ENCODE peak calls at places on chromosomes 7 and 10, in ten cellular contexts. U, E, Y, T, W, X, G, H, D and I are unnamed samples.

GRCh38 chr7:102819151-102819550 is 70.4 kb downstream of the FAM185A start:
- DNase-seq in Y (no peak), T (no peak), W (no peak), G (no peak), E (no peak), U (no peak), X (no peak), D (no peak), H (no peak), I (no peak)

GRCh38 chr7:127692200-127692599 is 40.2 kb downstream of the SND1 start:
- DNase-seq in G (no peak), W (no peak), U (no peak), E (no peak), T (no peak), D (no peak), Y (no peak), H (no peak), X (peak), I (no peak)

GRCh38 chr10:99905971-99906370 is 103.8 kb downstream of the DNMBP start:
- DNase-seq in X (no peak), U (no peak), H (no peak), T (no peak), D (no peak), G (no peak), W (no peak), Y (no peak), E (no peak), I (no peak)

GRCh38 chr7:141731476-141732149 is 6.5 kb upstream of the SSBP1 start:
- DNase-seq in H (no peak), Y (no peak), W (no peak), E (peak), D (no peak), G (no peak), U (no peak), X (no peak), T (no peak), I (no peak)

GRCh38 chr7:123271856-123272255 is 72.1 kb upstream of the SLC13A1 start:
- DNase-seq in H (no peak), W (no peak), Y (no peak), E (no peak), G (no peak), X (no peak), T (no peak), D (no peak), U (no peak), I (no peak)

GRCh38 chr7:137606061-137606674 is 240.6 kb downstream of the DGKI start:
- DNase-seq in Y (peak), G (no peak), E (peak), X (peak), W (no peak), T (peak), D (no peak), U (no peak), H (peak), I (no peak)

GRCh38 chr10:63542835-63543575 is 21.8 kb downstream of the REEP3 start:
- DNase-seq in G (no peak), T (peak), W (no peak), U (no peak), H (peak), Y (no peak), E (peak), X (peak), D (no peak), I (peak)

GRCh38 chr10:124433461-124433860 is 14.7 kb upstream of the OAT start:
- DNase-seq in T (no peak), G (no peak), X (no peak), H (no peak), D (no peak), W (no peak), Y (no peak), U (no peak), E (no peak), I (no peak)

GRCh38 chr7:13262929-13263530 is 575.6 kb downstream of the ARL4A start:
- DNase-seq in H (peak), E (peak), T (peak), W (no peak), U (no peak), Y (peak), D (no peak), G (no peak), X (peak), I (no peak)

GRCh38 chr10:44668336-44668735 is 242.8 kb upstream of the TMEM72 start:
- DNase-seq in D (no peak), T (no peak), E (no peak), Y (no peak), U (no peak), X (no peak), G (no peak), W (no peak), H (no peak), I (no peak)

GRCh38 chr7:128781126-128781525 is 5.5 kb upstream of the OPN1SW start:
- DNase-seq in H (peak), D (no peak), E (peak), X (no peak), W (no peak), G (no peak), U (no peak), Y (no peak), T (peak), I (no peak)

GRCh38 chr7:112938895-112939588 is 147.6 kb downstream of the GPR85 start:
- DNase-seq in X (no peak), W (peak), D (peak), T (peak), Y (peak), E (peak), G (no peak), H (peak), U (peak), I (peak)

GRCh38 chr10:44619521-44619920 is 234.6 kb upstream of the CXCL12 start:
- DNase-seq in E (no peak), Y (no peak), G (no peak), X (no peak), U (no peak), H (no peak), W (no peak), T (no peak), D (no peak), I (no peak)

GRCh38 chr7:50362712-50363282 is 58.3 kb downstream of the IKZF1 start:
- DNase-seq in E (no peak), W (peak), U (no peak), D (no peak), G (no peak), H (no peak), T (no peak), Y (no peak), X (no peak), I (no peak)

GRCh38 chr10:35912615-35913170 is 270.6 kb upstream of the FZD8 start:
- DNase-seq in T (peak), W (no peak), X (no peak), D (no peak), H (peak), U (no peak), Y (no peak), E (peak), G (no peak), I (no peak)

GRCh38 chr10:130301026-130301892 is 165.1 kb downstream of the GLRX3 start:
- DNase-seq in T (peak), Y (no peak), G (peak), H (peak), U (peak), X (no peak), D (no peak), E (peak), W (no peak), I (no peak)

GRCh38 chr7:41182782-41183181 is 520.1 kb downstream of the INHBA start:
- DNase-seq in Y (no peak), X (no peak), W (no peak), T (no peak), E (no peak), G (no peak), D (no peak), U (no peak), H (no peak), I (no peak)

GRCh38 chr10:96614515-96614914 is 27.7 kb upstream of the TM9SF3 start:
- DNase-seq in U (no peak), T (peak), D (no peak), X (no peak), Y (peak), W (no peak), H (peak), G (no peak), E (peak), I (peak)

GRCh38 chr10:68800196-68800595 is 27.1 kb upstream of the STOX1 start:
- DNase-seq in H (no peak), X (no peak), D (no peak), G (no peak), T (no peak), W (no peak), Y (no peak), U (no peak), E (no peak), I (no peak)

GRCh38 chr7:151020231-151020630 is 4.1 kb downstream of the ATG9B start:
- DNase-seq in H (no peak), Y (no peak), U (no peak), E (no peak), D (no peak), X (no peak), G (no peak), W (no peak), T (no peak), I (no peak)

GRCh38 chr10:94035982-94036663 is 42.4 kb downstream of the PLCE1 start:
- DNase-seq in U (no peak), D (no peak), T (peak), X (no peak), W (no peak), H (no peak), E (no peak), Y (no peak), G (no peak), I (no peak)

GRCh38 chr7:152462995-152463713 is 27.4 kb upstream of the KMT2C start:
- DNase-seq in D (peak), E (peak), Y (no peak), W (no peak), U (no peak), T (peak), H (peak), G (no peak), X (no peak), I (no peak)

GRCh38 chr7:113199841-113200240 is 81.5 kb upstream of the SMIM30 start:
- DNase-seq in U (no peak), H (peak), E (peak), G (no peak), D (no peak), T (peak), Y (no peak), X (no peak), W (no peak), I (no peak)

GRCh38 chr10:129971381-129972144 is 7.5 kb upstream of the EBF3 start:
- DNase-seq in T (peak), D (peak), H (no peak), X (peak), W (no peak), Y (peak), E (peak), G (no peak), U (peak), I (peak)

GRCh38 chr10:111756541-111757061 is 427.0 kb downstream of the GPAM start:
- DNase-seq in H (peak), W (no peak), E (peak), U (peak), G (no peak), T (peak), D (peak), Y (peak), X (peak), I (peak)

GRCh38 chr10:114708717-114709352 is 50.8 kb upstream of the ABLIM1 start:
- DNase-seq in X (no peak), H (peak), Y (peak), T (peak), W (no peak), D (no peak), G (no peak), U (no peak), E (peak), I (no peak)

GRCh38 chr10:14658331-14659122 is 116.2 kb downstream of the FAM107B start:
- DNase-seq in G (no peak), D (no peak), T (peak), X (peak), W (no peak), E (peak), U (no peak), Y (no peak), H (peak), I (no peak)

GRCh38 chr10:122338609-122339441 is 35.7 kb upstream of the PLEKHA1 start:
- DNase-seq in G (no peak), W (no peak), H (no peak), U (no peak), D (no peak), Y (no peak), E (no peak), X (no peak), T (no peak), I (no peak)

GRCh38 chr10:119348516-119349240 is 141.3 kb downstream of the GRK5 start:
- DNase-seq in G (no peak), E (peak), D (no peak), W (no peak), H (peak), U (no peak), T (peak), X (no peak), Y (no peak), I (no peak)

GRCh38 chr10:125124907-125125306 is 35.5 kb downstream of the CTBP2 start:
- DNase-seq in Y (no peak), D (no peak), H (no peak), U (no peak), G (no peak), T (peak), W (no peak), E (peak), X (no peak), I (no peak)

GRCh38 chr10:26571655-26572054 is 125.8 kb upstream of the PDSS1 start:
- DNase-seq in W (no peak), Y (peak), D (no peak), E (no peak), H (no peak), U (no peak), G (no peak), T (no peak), X (peak), I (no peak)

GRCh38 chr7:70696139-70696782 is 435.7 kb upstream of the GALNT17 start:
- DNase-seq in H (peak), G (no peak), Y (no peak), X (peak), T (peak), D (no peak), W (no peak), E (peak), U (no peak), I (no peak)

GRCh38 chr7:70694357-70694908 is 437.5 kb upstream of the GALNT17 start:
- DNase-seq in U (peak), Y (no peak), G (no peak), T (peak), X (peak), D (peak), H (peak), W (no peak), E (peak), I (peak)

GRCh38 chr7:70694909-70695803 is 436.8 kb upstream of the GALNT17 start:
- DNase-seq in X (peak), U (no peak), G (no peak), W (no peak), Y (no peak), D (peak), E (peak), T (peak), H (peak), I (peak)

GRCh38 chr7:70693690-70694356 is 438.1 kb upstream of the GALNT17 start:
- DNase-seq in H (peak), U (peak), T (peak), W (no peak), X (peak), E (peak), D (peak), G (no peak), Y (no peak), I (peak)

GRCh38 chr7:70695804-70696104 is 436.2 kb upstream of the GALNT17 start:
- DNase-seq in U (no peak), X (peak), E (peak), Y (no peak), G (no peak), D (no peak), H (peak), T (peak), W (no peak), I (no peak)
- H3K4me3 ChIP-seq in U (peak), X (peak), E (peak), Y (no peak), G (peak), D (peak), H (peak), T (peak), W (peak), I (peak)

DNA sequence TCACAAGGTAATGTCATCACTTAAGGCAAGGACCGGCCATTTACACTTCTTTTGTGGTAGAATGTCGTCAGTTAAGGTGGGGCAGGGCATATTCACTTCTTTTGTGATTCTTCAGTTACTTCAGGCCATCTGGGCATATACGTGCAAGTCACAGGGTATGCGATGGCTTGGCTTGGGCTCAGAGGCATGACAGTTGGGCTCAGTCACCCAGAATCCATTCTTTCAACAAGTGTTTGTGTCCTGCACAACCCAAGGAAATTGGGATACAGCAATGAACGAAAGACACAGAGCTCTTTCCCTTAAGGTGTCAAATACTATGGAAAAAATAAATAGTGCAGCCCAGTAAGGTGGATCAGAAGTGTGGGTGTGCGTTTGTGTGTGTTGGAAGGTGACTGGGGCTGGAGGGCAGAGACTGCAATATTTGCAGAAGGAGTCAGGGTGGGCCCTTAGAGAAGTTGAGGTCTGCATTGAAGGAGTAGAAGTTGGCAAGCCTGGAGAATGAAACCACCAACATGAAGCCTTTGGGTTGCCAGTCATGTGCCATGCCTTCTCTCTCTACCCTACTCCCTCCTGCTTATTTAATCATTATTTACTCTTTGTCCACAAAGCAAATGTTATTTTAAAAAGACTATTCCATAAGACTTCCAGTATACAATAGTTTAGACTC is 222.8 kb upstream of the PRKCQ start:
- DNase-seq in U (no peak), W (no peak), X (no peak), T (no peak), E (no peak), H (no peak), D (no peak), G (no peak), Y (no peak), I (no peak)
- H3K4me3 ChIP-seq in U (no peak), W (no peak), X (no peak), T (no peak), E (no peak), H (no peak), D (no peak), G (no peak), Y (no peak), I (no peak)

GRCh38 chr7:156608176-156608478 is 32.4 kb upstream of the RNF32 start:
- DNase-seq in E (no peak), W (no peak), Y (no peak), T (no peak), H (no peak), D (no peak), G (no peak), U (no peak), X (no peak), I (no peak)
- H3K4me3 ChIP-seq in E (peak), W (peak), Y (no peak), T (peak), H (peak), D (no peak), G (peak), U (peak), X (no peak), I (peak)

GRCh38 chr10:1141261-1141660 is 85.1 kb downstream of the WDR37 start:
- DNase-seq in D (no peak), E (no peak), T (no peak), G (no peak), H (no peak), Y (no peak), X (no peak), U (no peak), W (no peak), I (no peak)
- H3K4me3 ChIP-seq in D (no peak), E (no peak), T (no peak), G (no peak), H (no peak), Y (no peak), X (no peak), U (no peak), W (no peak), I (no peak)

DNA sequence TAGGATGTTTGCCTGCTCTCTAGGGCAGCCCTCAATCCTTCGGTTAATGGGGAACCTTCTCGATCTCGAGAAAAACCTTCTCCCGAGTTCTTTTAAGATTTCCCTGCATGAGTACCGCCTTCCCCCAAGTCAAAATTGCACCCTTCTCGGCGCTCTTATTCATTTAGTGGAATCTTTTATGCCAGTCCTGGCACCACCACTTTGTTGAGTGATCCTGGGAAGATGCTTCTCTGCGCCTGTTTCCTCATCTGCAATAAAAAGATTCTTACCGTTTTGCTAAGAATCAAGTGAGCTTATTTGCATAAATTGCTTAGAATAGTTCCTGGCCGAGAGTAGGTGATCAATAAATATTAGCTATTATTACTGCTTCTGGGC is 697 bp downstream of the ARPC1A start:
- DNase-seq in W (no peak), G (no peak), X (no peak), U (no peak), T (no peak), H (no peak), E (no peak), Y (no peak), D (no peak), I (no peak)
- H3K4me3 ChIP-seq in W (peak), G (peak), X (peak), U (peak), T (peak), H (peak), E (peak), Y (peak), D (peak), I (peak)

GRCh38 chr10:8035641-8036520 is 18.6 kb upstream of the GATA3 start:
- DNase-seq in E (no peak), Y (no peak), H (no peak), X (no peak), W (no peak), G (no peak), U (no peak), D (no peak), T (no peak), I (no peak)

GRCh38 chr10:8033812-8034665 is 20.4 kb upstream of the GATA3 start:
- DNase-seq in T (no peak), E (no peak), W (no peak), H (no peak), U (no peak), X (no peak), Y (no peak), G (no peak), D (no peak), I (no peak)

GRCh38 chr10:8036521-8037198 is 17.8 kb upstream of the GATA3 start:
- DNase-seq in E (no peak), Y (no peak), W (no peak), T (no peak), H (no peak), X (no peak), G (no peak), U (no peak), D (no peak), I (no peak)

GRCh38 chr10:8037199-8037801 is 17.2 kb upstream of the GATA3 start:
- DNase-seq in X (no peak), E (no peak), W (no peak), G (no peak), D (no peak), T (no peak), U (no peak), H (no peak), Y (no peak), I (no peak)

GRCh38 chr10:8034666-8035640 is 19.5 kb upstream of the GATA3 start:
- DNase-seq in Y (no peak), X (no peak), U (no peak), T (peak), W (no peak), D (no peak), H (no peak), G (no peak), E (no peak), I (no peak)
- H3K4me3 ChIP-seq in Y (no peak), X (no peak), U (peak), T (no peak), W (peak), D (no peak), H (no peak), G (peak), E (no peak), I (no peak)

GRCh38 chr7:44975331-44976039 is 3.3 kb downstream of the MYO1G start:
- DNase-seq in U (no peak), D (no peak), Y (no peak), X (no peak), W (no peak), G (no peak), E (no peak), H (no peak), T (no peak), I (no peak)
- H3K4me3 ChIP-seq in U (no peak), D (no peak), Y (no peak), X (no peak), W (no peak), G (no peak), E (no peak), H (no peak), T (no peak), I (no peak)

DNA sequence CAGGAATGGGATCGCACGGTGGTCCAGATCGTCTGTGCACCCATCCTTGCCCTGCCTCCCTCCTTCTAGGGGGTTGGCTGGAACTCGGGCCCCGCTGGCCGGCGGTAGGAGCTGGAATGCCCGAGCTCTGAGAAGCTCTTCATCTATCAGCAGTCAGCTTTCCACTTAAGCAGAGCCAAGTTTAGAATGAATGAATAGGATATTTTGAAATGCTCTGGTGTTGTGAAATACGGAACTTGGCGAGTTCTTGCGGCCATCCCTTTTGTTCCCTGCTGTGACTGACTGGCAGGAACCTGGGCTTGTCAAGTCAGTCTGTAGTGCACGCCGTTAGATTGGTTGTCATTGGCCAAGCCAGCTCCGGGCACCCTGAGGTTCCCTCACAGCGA is 33.3 kb downstream of the FOXK1 start:
- DNase-seq in Y (peak), H (peak), T (peak), G (no peak), E (peak), W (no peak), U (peak), X (no peak), D (no peak), I (no peak)
- H3K4me3 ChIP-seq in Y (no peak), H (no peak), T (peak), G (no peak), E (peak), W (no peak), U (peak), X (no peak), D (no peak), I (no peak)